ENCODE peak calls at places on chromosomes 7 and 10, in ten cellular contexts. G is suprapubic skin, L is A549, W is sigmoid colon, R is SK-N-SH, M is ovary, A is tibial nerve, C is H1, T is transverse colon, U is HepG2. I is an unnamed sample. For H3K4me1, the result is how much of the 10 kb centered on the place peaks cover.

GRCh38 chr7:13912740-13913320 is 76.6 kb downstream of the ETV1 start:
- DNase-seq in W (no peak), T (no peak), L (no peak), R (peak), C (no peak), A (no peak), M (no peak), G (no peak), U (no peak), I (no peak)

GRCh38 chr7:85806321-85806720 is 619.5 kb upstream of the SEMA3D start:
- DNase-seq in R (no peak), U (peak), G (no peak), T (no peak), W (no peak), L (peak), C (no peak), M (no peak), A (no peak), I (no peak)

GRCh38 chr10:84993251-84994035 is 665.1 kb downstream of the CCSER2 start:
- DNase-seq in R (no peak), G (no peak), W (no peak), L (no peak), A (no peak), M (no peak), U (no peak), C (no peak), T (no peak), I (no peak)

GRCh38 chr7:113945018-113945938 is 26.5 kb upstream of the PPP1R3A start:
- DNase-seq in U (no peak), T (no peak), A (no peak), G (no peak), C (no peak), R (no peak), L (no peak), M (no peak), W (no peak), I (no peak)

GRCh38 chr7:150791304-150791703 is 8.9 kb downstream of the TMEM176B start:
- DNase-seq in A (no peak), R (peak), G (no peak), T (no peak), L (no peak), M (no peak), U (no peak), W (no peak), C (no peak), I (no peak)

GRCh38 chr10:119190353-119190752 is 11.7 kb upstream of the PRDX3 start:
- DNase-seq in M (no peak), C (no peak), T (no peak), G (no peak), W (peak), R (no peak), U (no peak), L (peak), A (no peak), I (no peak)

GRCh38 chr7:28203498-28204240 is 23.1 kb upstream of the JAZF1 start:
- DNase-seq in T (no peak), M (no peak), W (no peak), C (no peak), R (no peak), G (no peak), U (no peak), L (no peak), A (no peak), I (no peak)

GRCh38 chr10:28457110-28457509 is 75.8 kb upstream of the WAC start:
- DNase-seq in T (no peak), M (no peak), C (no peak), R (no peak), W (no peak), A (no peak), U (no peak), L (no peak), G (no peak), I (no peak)

GRCh38 chr7:151077705-151078232 is 2.8 kb downstream of the FASTK start:
- DNase-seq in T (no peak), W (no peak), L (no peak), U (no peak), G (no peak), C (no peak), M (no peak), R (no peak), A (no peak), I (peak)

GRCh38 chr7:136134503-136134902 is 157.3 kb upstream of the MTPN start:
- DNase-seq in C (no peak), G (no peak), U (no peak), R (no peak), L (peak), T (no peak), W (no peak), M (no peak), A (no peak), I (no peak)

GRCh38 chr10:78817361-78817760 is 251.4 kb upstream of the ZMIZ1 start:
- DNase-seq in C (no peak), L (no peak), M (no peak), U (no peak), G (no peak), R (no peak), T (no peak), W (no peak), A (peak), I (no peak)

GRCh38 chr10:71323407-71323806 is 4.3 kb downstream of the SLC29A3 start:
- DNase-seq in W (no peak), C (no peak), G (no peak), A (no peak), U (peak), R (peak), T (no peak), L (peak), M (no peak), I (no peak)

DNA sequence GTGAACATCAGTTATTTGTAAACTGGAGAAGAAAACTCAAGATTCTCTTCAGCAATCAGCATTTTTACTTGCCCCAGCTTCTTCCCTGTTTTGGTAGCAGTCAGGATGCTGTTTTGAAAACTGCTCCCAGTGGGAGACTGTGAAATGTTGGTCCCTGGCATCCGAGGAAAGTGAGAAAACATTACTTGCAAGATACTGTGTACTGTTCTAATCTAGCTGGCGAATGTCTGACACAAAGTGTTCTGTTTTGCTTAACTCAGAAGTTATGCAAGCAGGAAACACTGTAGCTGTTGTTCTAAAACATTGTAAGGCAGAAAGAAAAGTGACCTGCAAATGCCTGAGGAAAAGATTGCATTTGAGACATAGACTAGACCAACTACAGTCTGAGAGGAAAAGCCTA is 171.8 kb upstream of the POM121L12 start:
- DNase-seq in M (no peak), A (no peak), C (no peak), G (no peak), U (no peak), T (no peak), W (no peak), L (no peak), R (no peak), I (no peak)
- TF ChIP-seq EP300 in M (no peak), A (no peak), C (no peak), G (no peak), U (no peak), T (no peak), W (no peak), L (no peak), R (no peak), I (no peak)

DNA sequence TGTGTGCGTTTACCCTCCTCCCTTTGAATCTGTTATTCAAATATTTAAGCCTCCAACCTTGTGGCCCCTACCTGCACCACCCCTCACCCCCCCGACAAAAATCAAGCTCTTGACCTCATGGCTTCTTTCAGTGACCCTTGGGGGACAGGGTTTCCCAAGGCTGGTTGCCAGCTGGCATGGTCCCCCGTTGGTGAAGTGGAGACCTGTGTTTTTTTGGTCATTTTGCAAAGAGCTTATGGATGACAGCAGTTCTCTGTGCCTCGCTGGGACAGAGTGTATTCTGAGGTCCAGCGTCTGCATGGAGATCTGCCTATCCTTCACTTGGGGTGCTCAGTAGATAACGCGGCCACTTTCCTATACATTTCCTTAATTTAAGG is 111.0 kb downstream of the TCF7L2 start:
- DNase-seq in A (no peak), W (no peak), R (no peak), T (no peak), U (no peak), M (peak), G (no peak), C (no peak), L (no peak), I (no peak)
- H3K4me1 ChIP-seq in A (under half), W (half or more), R (under half), T (under half), U (half or more), M (half or more), G (half or more), C (under half), L (half or more), I (half or more)

GRCh38 chr7:90611115-90611514 is 15.0 kb downstream of the CDK14 start:
- DNase-seq in A (no peak), U (no peak), W (no peak), M (no peak), T (no peak), C (no peak), R (no peak), L (no peak), G (no peak), I (no peak)

GRCh38 chr7:90618880-90619279 is 22.8 kb downstream of the CDK14 start:
- DNase-seq in G (no peak), W (no peak), L (no peak), U (no peak), R (no peak), A (no peak), C (no peak), T (no peak), M (no peak), I (no peak)

GRCh38 chr7:90607196-90607595 is 11.1 kb downstream of the CDK14 start:
- DNase-seq in W (no peak), T (no peak), R (no peak), U (no peak), G (no peak), M (no peak), C (no peak), A (no peak), L (no peak), I (no peak)

GRCh38 chr7:90610105-90610504 is 14.0 kb downstream of the CDK14 start:
- DNase-seq in R (no peak), M (no peak), T (no peak), L (no peak), C (no peak), A (no peak), G (no peak), W (no peak), U (no peak), I (no peak)

GRCh38 chr7:90613088-90613498 is 17.0 kb downstream of the CDK14 start:
- DNase-seq in G (no peak), M (no peak), U (no peak), T (no peak), R (no peak), W (no peak), A (no peak), L (no peak), C (no peak), I (no peak)
- TF ChIP-seq EP300 in G (no peak), M (no peak), U (no peak), T (no peak), R (no peak), W (no peak), A (no peak), L (no peak), C (no peak), I (no peak)

GRCh38 chr7:77823787-77824186 is 25.2 kb downstream of the PHTF2 start:
- DNase-seq in A (no peak), W (no peak), U (no peak), L (no peak), R (no peak), C (no peak), G (no peak), M (no peak), T (no peak), I (no peak)

GRCh38 chr7:77822269-77822668 is 23.7 kb downstream of the PHTF2 start:
- DNase-seq in T (no peak), L (no peak), G (no peak), C (no peak), U (no peak), W (no peak), A (no peak), R (no peak), M (no peak), I (no peak)

GRCh38 chr7:77825140-77825539 is 26.6 kb downstream of the PHTF2 start:
- DNase-seq in W (no peak), T (no peak), R (no peak), A (no peak), C (no peak), M (no peak), G (no peak), U (no peak), L (no peak), I (no peak)

GRCh38 chr7:77826300-77826699 is 27.7 kb downstream of the PHTF2 start:
- DNase-seq in L (no peak), T (no peak), G (no peak), R (no peak), U (no peak), W (no peak), A (no peak), M (no peak), C (no peak), I (no peak)

DNA sequence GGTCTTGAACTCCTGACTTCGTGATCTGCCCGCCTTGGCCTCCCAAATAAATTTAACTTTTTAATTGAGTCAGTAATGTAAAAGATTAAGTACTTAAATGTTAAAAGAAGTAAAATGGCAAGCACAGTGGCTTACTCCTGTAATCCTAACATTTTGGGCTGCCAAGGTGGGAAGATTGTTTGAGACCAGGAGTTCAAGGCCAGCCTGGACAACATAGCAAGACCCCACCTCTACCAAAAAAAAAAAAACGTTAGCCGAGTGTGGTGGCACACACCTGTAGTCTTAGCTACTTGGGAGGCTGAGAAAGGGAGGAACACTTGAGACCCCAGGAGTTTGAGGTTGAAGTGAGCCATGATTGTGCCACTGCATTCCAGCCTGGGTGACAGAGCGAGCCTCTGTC is 26.1 kb downstream of the PHTF2 start:
- DNase-seq in T (no peak), U (no peak), L (no peak), R (no peak), M (no peak), W (no peak), G (no peak), A (no peak), C (no peak), I (no peak)
- H3K4me1 ChIP-seq in T (under half), U (under half), L (under half), R (under half), M (under half), W (under half), G (under half), A (under half), C (under half), I (under half)

GRCh38 chr10:123620621-123621020 is 45.5 kb upstream of the GPR26 start:
- DNase-seq in W (no peak), R (no peak), C (no peak), U (no peak), M (no peak), G (no peak), L (no peak), T (no peak), A (no peak), I (no peak)
- TF ChIP-seq EP300 in W (no peak), R (no peak), C (no peak), U (no peak), M (no peak), G (no peak), L (no peak), T (no peak), A (no peak), I (no peak)

GRCh38 chr10:102452672-102453340 is 1.5 kb upstream of the C10orf95 start:
- DNase-seq in C (no peak), M (no peak), T (peak), L (peak), A (peak), W (peak), R (no peak), G (no peak), U (no peak), I (no peak)
- H3K4me1 ChIP-seq in C (under half), M (under half), T (under half), L (half or more), A (under half), W (under half), R (under half), G (under half), U (under half), I (under half)

GRCh38 chr10:53284615-53285182 is 512.1 kb upstream of the MBL2 start:
- DNase-seq in C (no peak), R (no peak), M (no peak), W (no peak), L (no peak), U (no peak), G (no peak), A (no peak), T (no peak), I (no peak)
- TF ChIP-seq EP300 in C (no peak), R (no peak), M (no peak), W (no peak), L (no peak), U (no peak), G (no peak), A (no peak), T (no peak), I (no peak)

GRCh38 chr10:26468691-26469090 is 30.6 kb downstream of the APBB1IP start:
- DNase-seq in W (no peak), C (no peak), M (no peak), U (no peak), T (peak), R (no peak), A (no peak), G (no peak), L (no peak), I (no peak)

GRCh38 chr10:26475448-26475847 is 37.3 kb downstream of the APBB1IP start:
- DNase-seq in R (no peak), M (no peak), L (no peak), C (no peak), T (no peak), G (no peak), A (no peak), W (no peak), U (no peak), I (no peak)

GRCh38 chr10:26468291-26468690 is 30.1 kb downstream of the APBB1IP start:
- DNase-seq in A (no peak), R (no peak), T (no peak), L (peak), G (no peak), U (peak), M (no peak), C (no peak), W (no peak), I (no peak)

GRCh38 chr10:26474062-26474461 is 35.9 kb downstream of the APBB1IP start:
- DNase-seq in T (no peak), W (no peak), M (no peak), G (no peak), C (no peak), L (no peak), R (no peak), A (no peak), U (no peak), I (no peak)

DNA sequence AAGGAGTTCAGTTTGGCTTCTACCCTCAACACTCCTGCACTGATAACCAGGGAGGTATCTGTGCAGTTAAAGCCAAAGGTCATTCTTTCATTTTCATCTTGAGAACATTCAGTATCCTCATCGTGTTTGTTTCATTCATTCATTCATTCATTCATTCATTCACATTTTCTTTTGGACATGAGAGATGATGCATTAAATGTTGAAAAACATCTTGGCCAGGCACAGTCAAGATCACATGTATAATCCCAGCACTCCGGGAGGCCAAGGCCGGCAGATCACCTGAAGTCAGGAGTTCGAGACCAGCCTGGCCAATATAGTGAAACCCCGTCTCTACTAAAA is 34.3 kb downstream of the APBB1IP start:
- DNase-seq in L (no peak), W (no peak), U (no peak), A (no peak), T (no peak), C (no peak), G (no peak), M (no peak), R (no peak), I (no peak)
- H3K4me1 ChIP-seq in L (under half), W (under half), U (under half), A (under half), T (under half), C (under half), G (under half), M (under half), R (under half), I (under half)

DNA sequence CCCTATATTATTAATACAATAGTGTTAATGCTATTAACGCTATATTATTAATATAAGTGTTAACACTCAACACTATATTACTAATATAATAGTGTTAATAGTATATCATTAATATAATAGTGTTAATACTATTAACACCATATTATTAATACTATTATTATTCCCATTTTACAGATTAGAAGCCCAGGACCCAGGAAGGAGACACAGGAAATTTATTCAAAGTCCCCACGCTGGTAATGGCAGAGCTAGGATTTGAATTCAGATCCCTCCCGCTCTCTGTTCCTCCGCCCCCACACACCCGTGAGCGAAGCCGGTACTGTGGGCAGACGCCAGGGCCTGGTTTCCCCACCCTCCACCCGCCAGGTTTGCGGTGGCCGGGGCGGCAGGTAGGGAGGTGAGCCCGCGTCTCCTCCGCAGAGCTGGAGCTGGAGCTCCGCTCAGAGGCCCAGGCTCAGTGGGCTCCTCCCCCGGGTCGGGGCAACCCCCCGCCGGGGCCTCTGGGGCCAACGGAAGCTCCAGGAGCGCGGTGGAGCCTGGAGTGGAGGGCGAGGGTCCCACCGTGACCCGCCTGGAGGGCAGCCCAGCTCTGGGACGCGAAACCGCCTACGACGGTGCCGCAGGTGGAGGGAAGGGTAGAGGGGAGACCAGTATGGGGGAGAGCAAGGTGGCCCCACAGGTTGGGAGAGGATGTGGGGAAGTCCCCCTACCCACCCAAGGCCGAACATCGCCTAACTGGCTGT is at the start of gene TMEM225B:
- DNase-seq in A (no peak), R (peak), U (no peak), L (no peak), M (no peak), C (peak), G (no peak), W (no peak), T (no peak), I (no peak)
- TF ChIP-seq EP300 in A (no peak), R (no peak), U (no peak), L (no peak), M (no peak), C (no peak), G (no peak), W (no peak), T (no peak), I (no peak)

GRCh38 chr10:133060466-133060865 is 27.3 kb upstream of the ADGRA1 start:
- DNase-seq in U (no peak), W (no peak), L (no peak), R (no peak), M (no peak), A (no peak), T (no peak), G (no peak), C (no peak), I (no peak)
- H3K4me1 ChIP-seq in U (under half), W (under half), L (under half), R (under half), M (under half), A (under half), T (under half), G (under half), C (under half), I (under half)

I was measured in stomach.